ENCODE peak calls at places on chromosomes 4 and X, in six cellular contexts. One of them, this sample, is unnamed.

GRCh38 chr4:78004270-78004669 is 52.9 kb upstream of the FRAS1 start:
- DNase-seq in stomach: no peak
- DNase-seq in astrocyte of the spinal cord: peak; percentile 14
- DNase-seq in astrocyte: peak; percentile 65
- DNase-seq in heart left ventricle: no peak
- DNase-seq in HCT116: no peak
- DNase-seq in this sample: no peak

GRCh38 chrX:19888419-19888879 is 1.0 kb upstream of the SH3KBP1 start:
- DNase-seq in stomach: no peak
- DNase-seq in astrocyte of the spinal cord: peak; percentile 79
- DNase-seq in astrocyte: peak; percentile 42
- DNase-seq in heart left ventricle: no peak
- DNase-seq in HCT116: peak; percentile 53
- DNase-seq in this sample: no peak

GRCh38 chrX:150234126-150234525 is 129.0 kb upstream of the MAMLD1 start:
- DNase-seq in stomach: no peak
- DNase-seq in astrocyte of the spinal cord: no peak
- DNase-seq in astrocyte: peak; percentile 66
- DNase-seq in heart left ventricle: no peak
- DNase-seq in HCT116: no peak
- DNase-seq in this sample: no peak

GRCh38 chr4:184750926-184751584 is 17.2 kb upstream of the CENPU start:
- DNase-seq in stomach: no peak
- DNase-seq in astrocyte of the spinal cord: no peak
- DNase-seq in astrocyte: peak; percentile 65
- DNase-seq in heart left ventricle: no peak
- DNase-seq in HCT116: no peak
- DNase-seq in this sample: no peak

GRCh38 chr4:157242871-157243270 is 22.3 kb downstream of the GRIA2 start:
- DNase-seq in stomach: no peak
- DNase-seq in astrocyte of the spinal cord: no peak
- DNase-seq in astrocyte: no peak
- DNase-seq in heart left ventricle: no peak
- DNase-seq in HCT116: no peak
- DNase-seq in this sample: no peak

GRCh38 chr4:10535900-10536299 is 78.7 kb upstream of the ZNF518B start:
- DNase-seq in stomach: no peak
- DNase-seq in astrocyte of the spinal cord: no peak
- DNase-seq in astrocyte: no peak
- DNase-seq in heart left ventricle: no peak
- DNase-seq in HCT116: no peak
- DNase-seq in this sample: no peak

GRCh38 chr4:1393866-1394265 is 12.4 kb downstream of the NKX1-1 start:
- DNase-seq in stomach: no peak
- DNase-seq in astrocyte of the spinal cord: no peak
- DNase-seq in astrocyte: no peak
- DNase-seq in heart left ventricle: peak; percentile 12
- DNase-seq in HCT116: no peak
- DNase-seq in this sample: peak; percentile 44

GRCh38 chr4:82998898-82999297 is 11.7 kb downstream of the LIN54 start:
- DNase-seq in stomach: no peak
- DNase-seq in astrocyte of the spinal cord: no peak
- DNase-seq in astrocyte: no peak
- DNase-seq in heart left ventricle: no peak
- DNase-seq in HCT116: no peak
- DNase-seq in this sample: no peak

GRCh38 chrX:154481911-154482601 is 3.0 kb upstream of the LAGE3 start:
- DNase-seq in stomach: no peak
- DNase-seq in astrocyte of the spinal cord: no peak
- DNase-seq in astrocyte: no peak
- DNase-seq in heart left ventricle: no peak
- DNase-seq in HCT116: no peak
- DNase-seq in this sample: no peak

GRCh38 chrX:15737957-15738685 is at the start of gene CA5B:
- DNase-seq in stomach: peak; percentile 98
- DNase-seq in astrocyte of the spinal cord: peak; percentile 88
- DNase-seq in astrocyte: peak; percentile 63
- DNase-seq in heart left ventricle: peak; percentile 94
- DNase-seq in HCT116: peak; percentile 68
- DNase-seq in this sample: peak; percentile 96

GRCh38 chrX:9875801-9876200 is 89.6 kb downstream of the SHROOM2 start:
- DNase-seq in stomach: no peak
- DNase-seq in astrocyte of the spinal cord: no peak
- DNase-seq in astrocyte: no peak
- DNase-seq in heart left ventricle: no peak
- DNase-seq in HCT116: no peak
- DNase-seq in this sample: no peak

GRCh38 chrX:119784747-119785446 is 6.5 kb downstream of the RPL39 start:
- DNase-seq in stomach: peak; percentile 44
- DNase-seq in astrocyte of the spinal cord: no peak
- DNase-seq in astrocyte: no peak
- DNase-seq in heart left ventricle: no peak
- DNase-seq in HCT116: no peak
- DNase-seq in this sample: no peak

GRCh38 chrX:79270401-79270800 is 96.7 kb downstream of the ITM2A start:
- DNase-seq in stomach: peak; percentile 31
- DNase-seq in astrocyte of the spinal cord: no peak
- DNase-seq in astrocyte: no peak
- DNase-seq in heart left ventricle: no peak
- DNase-seq in HCT116: no peak
- DNase-seq in this sample: peak; percentile 52

GRCh38 chrX:47176101-47176740 is 17.4 kb upstream of the UBA1 start:
- DNase-seq in stomach: no peak
- DNase-seq in astrocyte of the spinal cord: no peak
- DNase-seq in astrocyte: no peak
- DNase-seq in heart left ventricle: no peak
- DNase-seq in HCT116: no peak
- DNase-seq in this sample: peak; percentile 37

GRCh38 chr4:18180122-18180521 is 158.6 kb upstream of the LCORL start:
- DNase-seq in stomach: no peak
- DNase-seq in astrocyte of the spinal cord: no peak
- DNase-seq in astrocyte: no peak
- DNase-seq in heart left ventricle: no peak
- DNase-seq in HCT116: no peak
- DNase-seq in this sample: no peak

GRCh38 chrX:80751456-80751855 is 58.2 kb downstream of the BRWD3 start:
- DNase-seq in stomach: no peak
- DNase-seq in astrocyte of the spinal cord: no peak
- DNase-seq in astrocyte: no peak
- DNase-seq in heart left ventricle: no peak
- DNase-seq in HCT116: no peak
- DNase-seq in this sample: no peak

GRCh38 chrX:77622672-77623071 is 163.3 kb downstream of the ATRX start:
- DNase-seq in stomach: no peak
- DNase-seq in astrocyte of the spinal cord: no peak
- DNase-seq in astrocyte: no peak
- DNase-seq in heart left ventricle: no peak
- DNase-seq in HCT116: no peak
- DNase-seq in this sample: no peak

GRCh38 chrX:81414630-81415029 is 212.7 kb downstream of the SH3BGRL start:
- DNase-seq in stomach: no peak
- DNase-seq in astrocyte of the spinal cord: peak; percentile 1
- DNase-seq in astrocyte: no peak
- DNase-seq in heart left ventricle: no peak
- DNase-seq in HCT116: no peak
- DNase-seq in this sample: no peak

GRCh38 chr4:114597410-114598115 is 1.0 kb upstream of the UGT8 start:
- DNase-seq in stomach: peak; percentile 47
- DNase-seq in astrocyte of the spinal cord: no peak
- DNase-seq in astrocyte: no peak
- DNase-seq in heart left ventricle: no peak
- DNase-seq in HCT116: no peak
- DNase-seq in this sample: no peak
- H3K4me3 ChIP-seq in stomach: peak overlapping the region; percentile 67
- H3K4me3 ChIP-seq in astrocyte of the spinal cord: no peak overlapping the region
- H3K4me3 ChIP-seq in astrocyte: no peak overlapping the region
- H3K4me3 ChIP-seq in heart left ventricle: no peak overlapping the region
- H3K4me3 ChIP-seq in HCT116: peak overlapping the region; percentile 76
- H3K4me3 ChIP-seq in this sample: no peak overlapping the region

GRCh38 chrX:104270212-104270611 is 15.5 kb upstream of the ESX1 start:
- DNase-seq in stomach: no peak
- DNase-seq in astrocyte of the spinal cord: no peak
- DNase-seq in astrocyte: no peak
- DNase-seq in heart left ventricle: no peak
- DNase-seq in HCT116: no peak
- DNase-seq in this sample: no peak

DNA sequence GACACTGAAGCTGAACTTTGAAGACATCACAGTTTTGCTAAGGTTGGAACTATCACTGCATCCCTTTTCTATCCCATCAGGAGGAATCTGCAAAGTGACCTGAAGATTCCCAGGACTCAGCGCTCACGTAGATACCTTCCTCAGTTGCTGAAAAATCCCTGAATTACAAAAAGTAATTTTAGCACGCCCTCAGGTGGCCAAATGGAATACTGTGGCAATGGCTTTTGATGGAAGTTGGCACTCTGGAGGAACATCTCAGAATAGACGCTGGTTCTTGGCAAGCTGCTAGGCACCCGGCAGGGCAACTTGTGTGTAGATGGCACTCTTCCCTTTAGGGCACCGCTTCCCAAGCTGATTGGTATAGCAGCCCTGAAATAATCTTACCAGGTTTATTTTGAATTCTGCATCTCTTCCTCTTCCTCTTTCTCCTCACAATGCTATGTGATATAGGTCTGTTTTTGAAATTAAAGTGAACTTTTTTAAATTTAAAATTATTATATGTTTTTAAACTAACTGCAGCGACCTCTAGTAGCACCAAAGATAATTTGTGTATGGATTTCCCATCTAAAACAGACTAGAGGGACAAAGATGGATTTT is 16.3 kb upstream of the ESX1 start:
- DNase-seq in stomach: no peak
- DNase-seq in astrocyte of the spinal cord: peak; percentile 36
- DNase-seq in astrocyte: peak; percentile 4
- DNase-seq in heart left ventricle: peak; percentile 51
- DNase-seq in HCT116: peak; percentile 50
- DNase-seq in this sample: no peak
- H3K4me3 ChIP-seq in stomach: no peak overlapping the region
- H3K4me3 ChIP-seq in astrocyte of the spinal cord: peak overlapping the region; percentile 9
- H3K4me3 ChIP-seq in astrocyte: no peak overlapping the region
- H3K4me3 ChIP-seq in heart left ventricle: no peak overlapping the region
- H3K4me3 ChIP-seq in HCT116: no peak overlapping the region
- H3K4me3 ChIP-seq in this sample: no peak overlapping the region

GRCh38 chr4:187071896-187072295 is 348.2 kb upstream of the FAT1 start:
- DNase-seq in stomach: no peak
- DNase-seq in astrocyte of the spinal cord: no peak
- DNase-seq in astrocyte: no peak
- DNase-seq in heart left ventricle: no peak
- DNase-seq in HCT116: no peak
- DNase-seq in this sample: no peak
- H3K4me3 ChIP-seq in stomach: no peak overlapping the region
- H3K4me3 ChIP-seq in astrocyte of the spinal cord: no peak overlapping the region
- H3K4me3 ChIP-seq in astrocyte: no peak overlapping the region
- H3K4me3 ChIP-seq in heart left ventricle: no peak overlapping the region
- H3K4me3 ChIP-seq in HCT116: no peak overlapping the region
- H3K4me3 ChIP-seq in this sample: no peak overlapping the region

GRCh38 chrX:13669246-13669689 is 16.3 kb downstream of the TCEANC start:
- DNase-seq in stomach: peak; percentile 84
- DNase-seq in astrocyte of the spinal cord: peak; percentile 96
- DNase-seq in astrocyte: peak; percentile 96
- DNase-seq in heart left ventricle: peak; percentile 54
- DNase-seq in HCT116: peak; percentile 90
- DNase-seq in this sample: peak; percentile 69
- H3K4me3 ChIP-seq in stomach: no peak overlapping the region
- H3K4me3 ChIP-seq in astrocyte of the spinal cord: no peak overlapping the region
- H3K4me3 ChIP-seq in astrocyte: no peak overlapping the region
- H3K4me3 ChIP-seq in heart left ventricle: no peak overlapping the region
- H3K4me3 ChIP-seq in HCT116: peak overlapping the region; percentile 18
- H3K4me3 ChIP-seq in this sample: no peak overlapping the region

GRCh38 chr4:36332023-36332781 is 50.8 kb downstream of the DTHD1 start:
- DNase-seq in stomach: no peak
- DNase-seq in astrocyte of the spinal cord: no peak
- DNase-seq in astrocyte: peak; percentile 2
- DNase-seq in heart left ventricle: no peak
- DNase-seq in HCT116: no peak
- DNase-seq in this sample: no peak
- H3K4me3 ChIP-seq in stomach: no peak overlapping the region
- H3K4me3 ChIP-seq in astrocyte of the spinal cord: no peak overlapping the region
- H3K4me3 ChIP-seq in astrocyte: no peak overlapping the region
- H3K4me3 ChIP-seq in heart left ventricle: no peak overlapping the region
- H3K4me3 ChIP-seq in HCT116: no peak overlapping the region
- H3K4me3 ChIP-seq in this sample: no peak overlapping the region

This sample was measured in aorta.